ENCODE peak calls at places on chromosomes 2 and 18, in five cellular contexts. One of them, this sample, is unnamed.

GRCh38 chr2:240620149-240620731 is 5.0 kb upstream of the GPR35 start:
- DNase-seq in sigmoid colon: peak
- DNase-seq in fibroblast of lung: no peak
- DNase-seq in cardiac muscle cell: no peak
- DNase-seq in neural progenitor cell: no peak
- DNase-seq in this sample: no peak

GRCh38 chr18:11785444-11786055 is 65.7 kb upstream of the CHMP1B start:
- DNase-seq in cardiac muscle cell: peak
- DNase-seq in neural progenitor cell: peak
- DNase-seq in fibroblast of lung: no peak
- DNase-seq in sigmoid colon: no peak
- DNase-seq in this sample: no peak

GRCh38 chr2:239966848-239967136 is 58.4 kb downstream of the NDUFA10 start:
- DNase-seq in neural progenitor cell: no peak
- DNase-seq in fibroblast of lung: no peak
- DNase-seq in cardiac muscle cell: no peak
- DNase-seq in sigmoid colon: no peak
- DNase-seq in this sample: no peak

GRCh38 chr2:175156534-175156933 is 11.5 kb downstream of the ATF2 start:
- DNase-seq in sigmoid colon: no peak
- DNase-seq in cardiac muscle cell: no peak
- DNase-seq in fibroblast of lung: peak
- DNase-seq in neural progenitor cell: peak
- DNase-seq in this sample: no peak

GRCh38 chr2:88753833-88754584 is 62.5 kb downstream of the RPIA start:
- DNase-seq in neural progenitor cell: no peak
- DNase-seq in sigmoid colon: no peak
- DNase-seq in cardiac muscle cell: no peak
- DNase-seq in fibroblast of lung: no peak
- DNase-seq in this sample: no peak

GRCh38 chr18:27656167-27656778 is 471.2 kb upstream of the CHST9 start:
- DNase-seq in fibroblast of lung: peak
- DNase-seq in neural progenitor cell: no peak
- DNase-seq in cardiac muscle cell: no peak
- DNase-seq in sigmoid colon: no peak
- DNase-seq in this sample: no peak

GRCh38 chr2:214543386-214543955 is 132.6 kb downstream of the VWC2L start:
- DNase-seq in fibroblast of lung: peak
- DNase-seq in neural progenitor cell: no peak
- DNase-seq in sigmoid colon: no peak
- DNase-seq in cardiac muscle cell: no peak
- DNase-seq in this sample: no peak

GRCh38 chr2:62099050-62099449 is 96.9 kb upstream of the B3GNT2 start:
- DNase-seq in sigmoid colon: no peak
- DNase-seq in fibroblast of lung: no peak
- DNase-seq in neural progenitor cell: no peak
- DNase-seq in cardiac muscle cell: no peak
- DNase-seq in this sample: no peak

GRCh38 chr2:209973328-209973727 is 29.1 kb upstream of the RPE start:
- DNase-seq in neural progenitor cell: no peak
- DNase-seq in sigmoid colon: no peak
- DNase-seq in cardiac muscle cell: no peak
- DNase-seq in fibroblast of lung: peak
- DNase-seq in this sample: no peak

GRCh38 chr2:129237966-129238725 is 741.3 kb upstream of the RAB6C start:
- DNase-seq in sigmoid colon: no peak
- DNase-seq in fibroblast of lung: peak
- DNase-seq in neural progenitor cell: no peak
- DNase-seq in cardiac muscle cell: no peak
- DNase-seq in this sample: no peak

GRCh38 chr2:191251014-191251413 is 5.8 kb downstream of the MYO1B start:
- DNase-seq in neural progenitor cell: peak
- DNase-seq in sigmoid colon: no peak
- DNase-seq in fibroblast of lung: no peak
- DNase-seq in cardiac muscle cell: no peak
- DNase-seq in this sample: no peak

GRCh38 chr18:73164430-73164829 is 296.6 kb upstream of the NETO1 start:
- DNase-seq in fibroblast of lung: no peak
- DNase-seq in sigmoid colon: no peak
- DNase-seq in neural progenitor cell: no peak
- DNase-seq in cardiac muscle cell: no peak
- DNase-seq in this sample: no peak

GRCh38 chr2:118851650-118852049 is 4.2 kb upstream of the EN1 start:
- DNase-seq in sigmoid colon: no peak
- DNase-seq in cardiac muscle cell: no peak
- DNase-seq in neural progenitor cell: peak
- DNase-seq in fibroblast of lung: no peak
- DNase-seq in this sample: no peak

GRCh38 chr2:224347181-224348051 is 54.5 kb downstream of the FAM124B start:
- DNase-seq in fibroblast of lung: peak
- DNase-seq in neural progenitor cell: no peak
- DNase-seq in cardiac muscle cell: no peak
- DNase-seq in sigmoid colon: no peak
- DNase-seq in this sample: no peak

GRCh38 chr18:11323359-11323819 is 174.0 kb upstream of the PIEZO2 start:
- DNase-seq in fibroblast of lung: peak
- DNase-seq in neural progenitor cell: no peak
- DNase-seq in sigmoid colon: no peak
- DNase-seq in cardiac muscle cell: no peak
- DNase-seq in this sample: no peak

GRCh38 chr2:24183369-24184069 is 8.7 kb downstream of the FAM228A start:
- DNase-seq in cardiac muscle cell: no peak
- DNase-seq in sigmoid colon: no peak
- DNase-seq in neural progenitor cell: no peak
- DNase-seq in fibroblast of lung: no peak
- DNase-seq in this sample: no peak

GRCh38 chr2:67662222-67662621 is 265.1 kb downstream of the ETAA1 start:
- DNase-seq in cardiac muscle cell: no peak
- DNase-seq in neural progenitor cell: no peak
- DNase-seq in sigmoid colon: no peak
- DNase-seq in fibroblast of lung: no peak
- DNase-seq in this sample: no peak

GRCh38 chr18:10230072-10230471 is 224.4 kb upstream of the APCDD1 start:
- DNase-seq in neural progenitor cell: no peak
- DNase-seq in sigmoid colon: no peak
- DNase-seq in cardiac muscle cell: no peak
- DNase-seq in fibroblast of lung: peak
- DNase-seq in this sample: no peak

GRCh38 chr2:181984060-181984459 is 1.6 kb upstream of the PPP1R1C start:
- DNase-seq in fibroblast of lung: no peak
- DNase-seq in neural progenitor cell: no peak
- DNase-seq in cardiac muscle cell: no peak
- DNase-seq in sigmoid colon: no peak
- DNase-seq in this sample: no peak

GRCh38 chr2:127968610-127969339 is 59.1 kb downstream of the SAP130 start:
- DNase-seq in fibroblast of lung: no peak
- DNase-seq in sigmoid colon: no peak
- DNase-seq in cardiac muscle cell: no peak
- DNase-seq in neural progenitor cell: no peak
- DNase-seq in this sample: peak

GRCh38 chr2:85057236-85057635 is 76.0 kb upstream of the TCF7L1 start:
- DNase-seq in fibroblast of lung: no peak
- DNase-seq in sigmoid colon: no peak
- DNase-seq in cardiac muscle cell: no peak
- DNase-seq in neural progenitor cell: no peak
- DNase-seq in this sample: no peak

GRCh38 chr2:235453605-235454151 is 40.2 kb upstream of the AGAP1 start:
- DNase-seq in neural progenitor cell: no peak
- DNase-seq in cardiac muscle cell: no peak
- DNase-seq in sigmoid colon: no peak
- DNase-seq in fibroblast of lung: no peak
- DNase-seq in this sample: no peak

DNA sequence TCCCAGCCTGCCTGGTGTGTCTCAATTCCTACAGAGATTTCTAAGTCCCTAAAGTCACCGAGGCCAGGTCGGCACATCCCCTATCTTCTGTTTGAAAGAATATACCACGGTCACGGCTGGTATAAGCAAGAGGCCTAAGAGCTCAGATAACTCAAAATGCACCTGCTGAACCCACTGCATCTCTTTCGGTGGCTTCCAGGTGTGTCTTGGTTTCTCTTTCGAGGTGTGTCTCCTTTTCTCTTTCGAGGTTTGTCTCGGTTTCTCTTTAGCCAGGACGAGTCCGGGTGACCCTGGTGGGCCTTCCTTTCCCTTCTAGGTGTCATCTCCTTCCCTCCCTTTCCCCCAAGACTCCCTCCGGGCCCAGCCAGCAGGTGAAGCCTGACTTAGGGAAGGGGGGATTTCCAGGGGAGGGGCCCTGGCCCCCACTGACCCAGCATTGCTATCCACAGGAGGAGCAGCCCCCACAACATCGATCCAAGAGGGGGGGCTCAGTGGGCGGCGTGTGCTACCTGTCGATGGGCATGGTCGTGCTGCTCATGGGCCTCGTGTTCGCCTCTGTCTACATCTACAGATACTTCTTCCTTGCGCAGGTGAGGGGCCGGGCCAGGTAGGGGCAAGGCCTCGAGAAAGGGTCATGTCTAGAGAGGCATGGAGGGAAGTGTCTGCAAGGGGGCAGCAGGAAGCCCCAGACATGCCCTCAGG is 8.4 kb downstream of the ITM2C start:
- DNase-seq in sigmoid colon: no peak
- DNase-seq in neural progenitor cell: no peak
- DNase-seq in fibroblast of lung: no peak
- DNase-seq in cardiac muscle cell: no peak
- DNase-seq in this sample: no peak
- H3K27ac ChIP-seq in sigmoid colon: peak
- H3K27ac ChIP-seq in neural progenitor cell: no peak
- H3K27ac ChIP-seq in fibroblast of lung: no peak
- H3K27ac ChIP-seq in cardiac muscle cell: no peak
- H3K27ac ChIP-seq in this sample: peak

DNA sequence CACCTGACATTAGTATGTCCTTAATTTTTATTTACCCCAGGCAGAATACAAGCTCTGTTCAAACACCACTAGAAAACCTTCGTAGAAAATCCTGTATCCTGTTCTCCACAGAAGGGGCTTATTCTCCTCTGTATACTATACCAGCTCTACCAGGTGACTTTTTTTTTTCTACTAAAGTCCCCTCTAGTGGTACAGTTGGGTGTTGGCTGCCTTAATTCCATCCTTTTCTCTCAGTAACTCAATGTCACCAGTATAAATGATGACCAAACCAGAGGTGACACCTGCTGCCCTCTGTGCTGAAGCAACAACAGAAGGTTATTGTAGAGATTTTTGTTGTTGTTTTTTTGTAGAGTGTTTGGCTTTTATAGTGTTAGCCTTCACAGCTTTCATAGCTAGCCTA is 1322.0 kb downstream of the LRP1B start:
- DNase-seq in neural progenitor cell: peak
- DNase-seq in cardiac muscle cell: no peak
- DNase-seq in fibroblast of lung: no peak
- DNase-seq in sigmoid colon: no peak
- DNase-seq in this sample: no peak
- TF ChIP-seq CTCF in neural progenitor cell: peak
- TF ChIP-seq CTCF in cardiac muscle cell: peak
- TF ChIP-seq CTCF in fibroblast of lung: no peak
- TF ChIP-seq CTCF in sigmoid colon: no peak
- TF ChIP-seq CTCF in this sample: no peak

DNA sequence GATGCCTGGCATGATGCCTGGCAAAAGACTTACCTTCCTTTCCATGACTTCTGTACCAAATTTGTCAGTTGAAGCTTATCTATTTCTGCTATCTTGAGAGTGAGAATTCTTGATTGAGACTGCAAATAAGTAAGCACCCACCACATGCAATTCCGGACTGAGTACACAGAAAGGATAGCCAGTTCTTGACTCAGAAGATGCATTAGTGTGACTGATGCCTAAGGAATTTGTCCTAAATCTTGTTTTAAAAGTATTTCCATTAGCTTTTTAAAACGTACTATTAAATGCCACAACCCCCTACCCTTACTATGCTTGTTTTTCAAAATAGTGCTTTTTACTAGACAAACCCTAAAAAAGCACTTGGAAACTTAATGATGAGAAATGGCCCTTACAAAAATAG is 545 bp downstream of the MPP4 start:
- DNase-seq in cardiac muscle cell: no peak
- DNase-seq in sigmoid colon: no peak
- DNase-seq in neural progenitor cell: no peak
- DNase-seq in fibroblast of lung: peak
- DNase-seq in this sample: no peak
- H3K4me3 ChIP-seq in cardiac muscle cell: no peak
- H3K4me3 ChIP-seq in sigmoid colon: no peak
- H3K4me3 ChIP-seq in neural progenitor cell: no peak
- H3K4me3 ChIP-seq in fibroblast of lung: no peak
- H3K4me3 ChIP-seq in this sample: no peak

GRCh38 chr2:54161660-54162059 is 46.2 kb downstream of the ACYP2 start:
- DNase-seq in sigmoid colon: no peak
- DNase-seq in fibroblast of lung: peak
- DNase-seq in neural progenitor cell: no peak
- DNase-seq in cardiac muscle cell: no peak
- DNase-seq in this sample: no peak
- H3K27ac ChIP-seq in sigmoid colon: no peak
- H3K27ac ChIP-seq in fibroblast of lung: no peak
- H3K27ac ChIP-seq in neural progenitor cell: no peak
- H3K27ac ChIP-seq in cardiac muscle cell: no peak
- H3K27ac ChIP-seq in this sample: no peak

GRCh38 chr2:165122521-165122920 is 81.3 kb downstream of the SCN3A start:
- DNase-seq in cardiac muscle cell: no peak
- DNase-seq in sigmoid colon: no peak
- DNase-seq in neural progenitor cell: no peak
- DNase-seq in fibroblast of lung: no peak
- DNase-seq in this sample: no peak
- TF ChIP-seq CTCF in cardiac muscle cell: no peak
- TF ChIP-seq CTCF in sigmoid colon: no peak
- TF ChIP-seq CTCF in neural progenitor cell: no peak
- TF ChIP-seq CTCF in fibroblast of lung: no peak
- TF ChIP-seq CTCF in this sample: no peak

GRCh38 chr2:100945930-100946607 is 56.0 kb upstream of the RPL31 start:
- DNase-seq in fibroblast of lung: no peak
- DNase-seq in sigmoid colon: no peak
- DNase-seq in cardiac muscle cell: no peak
- DNase-seq in neural progenitor cell: no peak
- DNase-seq in this sample: no peak
- H3K4me3 ChIP-seq in fibroblast of lung: no peak
- H3K4me3 ChIP-seq in sigmoid colon: no peak
- H3K4me3 ChIP-seq in cardiac muscle cell: no peak
- H3K4me3 ChIP-seq in neural progenitor cell: no peak
- H3K4me3 ChIP-seq in this sample: no peak